ENCODE peak calls at places on chromosomes 4 and X, in ten cellular contexts. One of them, this sample, is unnamed.
A peak's percentile ranks its signal among the peaks of the same experiment; 100 is the strongest.

GRCh38 chrX:130402211-130402684 is 461 bp downstream of the RBMX2 start:
- DNase-seq in A673: no peak
- DNase-seq in AG04450: no peak
- DNase-seq in RWPE1: no peak
- DNase-seq in A549: no peak
- DNase-seq in upper lobe of right lung: no peak
- DNase-seq in HepG2: no peak
- DNase-seq in SK-N-SH: no peak
- DNase-seq in CD8-positive, alpha-beta T cell: no peak
- DNase-seq in cardiac muscle cell: no peak
- DNase-seq in this sample: no peak

GRCh38 chr4:7798215-7798995 is 141.3 kb downstream of the AFAP1 start:
- DNase-seq in A673: peak; percentile 22
- DNase-seq in AG04450: no peak
- DNase-seq in RWPE1: no peak
- DNase-seq in A549: no peak
- DNase-seq in upper lobe of right lung: no peak
- DNase-seq in HepG2: no peak
- DNase-seq in SK-N-SH: no peak
- DNase-seq in CD8-positive, alpha-beta T cell: no peak
- DNase-seq in cardiac muscle cell: no peak
- DNase-seq in this sample: no peak

GRCh38 chr4:107380836-107381438 is 339.1 kb downstream of the PAPSS1 start:
- DNase-seq in A673: peak; percentile 75
- DNase-seq in AG04450: no peak
- DNase-seq in RWPE1: no peak
- DNase-seq in A549: no peak
- DNase-seq in upper lobe of right lung: no peak
- DNase-seq in HepG2: no peak
- DNase-seq in SK-N-SH: no peak
- DNase-seq in CD8-positive, alpha-beta T cell: no peak
- DNase-seq in cardiac muscle cell: no peak
- DNase-seq in this sample: no peak

GRCh38 chr4:10458190-10458589 is 964 bp upstream of the ZNF518B start:
- DNase-seq in A673: no peak
- DNase-seq in AG04450: no peak
- DNase-seq in RWPE1: no peak
- DNase-seq in A549: no peak
- DNase-seq in upper lobe of right lung: no peak
- DNase-seq in HepG2: no peak
- DNase-seq in SK-N-SH: no peak
- DNase-seq in CD8-positive, alpha-beta T cell: no peak
- DNase-seq in cardiac muscle cell: no peak
- DNase-seq in this sample: no peak

GRCh38 chr4:172996571-172997216 is 171.9 kb upstream of the GALNT7 start:
- DNase-seq in A673: no peak
- DNase-seq in AG04450: no peak
- DNase-seq in RWPE1: peak; percentile 91
- DNase-seq in A549: no peak
- DNase-seq in upper lobe of right lung: no peak
- DNase-seq in HepG2: no peak
- DNase-seq in SK-N-SH: no peak
- DNase-seq in CD8-positive, alpha-beta T cell: no peak
- DNase-seq in cardiac muscle cell: no peak
- DNase-seq in this sample: no peak

GRCh38 chr4:141654098-141654497 is 17.7 kb downstream of the IL15 start:
- DNase-seq in A673: peak; percentile 44
- DNase-seq in AG04450: no peak
- DNase-seq in RWPE1: no peak
- DNase-seq in A549: no peak
- DNase-seq in upper lobe of right lung: no peak
- DNase-seq in HepG2: no peak
- DNase-seq in SK-N-SH: no peak
- DNase-seq in CD8-positive, alpha-beta T cell: no peak
- DNase-seq in cardiac muscle cell: peak; percentile 30
- DNase-seq in this sample: no peak

GRCh38 chrX:135605906-135606305 is 85.4 kb downstream of the INTS6L start:
- DNase-seq in A673: no peak
- DNase-seq in AG04450: no peak
- DNase-seq in RWPE1: no peak
- DNase-seq in A549: no peak
- DNase-seq in upper lobe of right lung: no peak
- DNase-seq in HepG2: no peak
- DNase-seq in SK-N-SH: no peak
- DNase-seq in CD8-positive, alpha-beta T cell: no peak
- DNase-seq in cardiac muscle cell: no peak
- DNase-seq in this sample: no peak

GRCh38 chr4:153790962-153791551 is 2.2 kb upstream of the SFRP2 start:
- DNase-seq in A673: no peak
- DNase-seq in AG04450: no peak
- DNase-seq in RWPE1: no peak
- DNase-seq in A549: no peak
- DNase-seq in upper lobe of right lung: peak; percentile 70
- DNase-seq in HepG2: no peak
- DNase-seq in SK-N-SH: peak; percentile 78
- DNase-seq in CD8-positive, alpha-beta T cell: no peak
- DNase-seq in cardiac muscle cell: peak; percentile 75
- DNase-seq in this sample: no peak

GRCh38 chr4:145148980-145149379 is 31.4 kb downstream of the OTUD4 start:
- DNase-seq in A673: no peak
- DNase-seq in AG04450: no peak
- DNase-seq in RWPE1: no peak
- DNase-seq in A549: no peak
- DNase-seq in upper lobe of right lung: no peak
- DNase-seq in HepG2: no peak
- DNase-seq in SK-N-SH: no peak
- DNase-seq in CD8-positive, alpha-beta T cell: no peak
- DNase-seq in cardiac muscle cell: no peak
- DNase-seq in this sample: no peak

GRCh38 chr4:973431-974397 is at the start of gene DGKQ:
- DNase-seq in A673: peak; percentile 85
- DNase-seq in AG04450: peak; percentile 51
- DNase-seq in RWPE1: peak; percentile 87
- DNase-seq in A549: peak; percentile 64
- DNase-seq in upper lobe of right lung: peak; percentile 94
- DNase-seq in HepG2: peak; percentile 48
- DNase-seq in SK-N-SH: peak; percentile 100
- DNase-seq in CD8-positive, alpha-beta T cell: peak; percentile 88
- DNase-seq in cardiac muscle cell: peak; percentile 90
- DNase-seq in this sample: peak; percentile 81

GRCh38 chr4:165440415-165440882 is 61.6 kb downstream of the CPE start:
- DNase-seq in A673: peak; percentile 50
- DNase-seq in AG04450: peak; percentile 16
- DNase-seq in RWPE1: peak; percentile 73
- DNase-seq in A549: peak; percentile 4
- DNase-seq in upper lobe of right lung: no peak
- DNase-seq in HepG2: peak; percentile 23
- DNase-seq in SK-N-SH: peak; percentile 36
- DNase-seq in CD8-positive, alpha-beta T cell: no peak
- DNase-seq in cardiac muscle cell: peak; percentile 2
- DNase-seq in this sample: no peak

GRCh38 chrX:37818031-37818430 is 29.3 kb downstream of the DYNLT3 start:
- DNase-seq in A673: no peak
- DNase-seq in AG04450: no peak
- DNase-seq in RWPE1: no peak
- DNase-seq in A549: no peak
- DNase-seq in upper lobe of right lung: no peak
- DNase-seq in HepG2: no peak
- DNase-seq in SK-N-SH: no peak
- DNase-seq in CD8-positive, alpha-beta T cell: no peak
- DNase-seq in cardiac muscle cell: no peak
- DNase-seq in this sample: no peak

GRCh38 chr4:67071641-67072040 is 473.7 kb downstream of the CENPC start:
- DNase-seq in A673: no peak
- DNase-seq in AG04450: no peak
- DNase-seq in RWPE1: no peak
- DNase-seq in A549: no peak
- DNase-seq in upper lobe of right lung: no peak
- DNase-seq in HepG2: no peak
- DNase-seq in SK-N-SH: no peak
- DNase-seq in CD8-positive, alpha-beta T cell: no peak
- DNase-seq in cardiac muscle cell: no peak
- DNase-seq in this sample: no peak

GRCh38 chrX:51837926-51838325 is 55.5 kb upstream of the MAGED1 start:
- DNase-seq in A673: peak; percentile 66
- DNase-seq in AG04450: no peak
- DNase-seq in RWPE1: no peak
- DNase-seq in A549: no peak
- DNase-seq in upper lobe of right lung: no peak
- DNase-seq in HepG2: no peak
- DNase-seq in SK-N-SH: peak; percentile 20
- DNase-seq in CD8-positive, alpha-beta T cell: no peak
- DNase-seq in cardiac muscle cell: no peak
- DNase-seq in this sample: peak; percentile 4

GRCh38 chr4:5676763-5677162 is 31.6 kb downstream of the EVC2 start:
- DNase-seq in A673: no peak
- DNase-seq in AG04450: no peak
- DNase-seq in RWPE1: no peak
- DNase-seq in A549: no peak
- DNase-seq in upper lobe of right lung: no peak
- DNase-seq in HepG2: no peak
- DNase-seq in SK-N-SH: no peak
- DNase-seq in CD8-positive, alpha-beta T cell: no peak
- DNase-seq in cardiac muscle cell: no peak
- DNase-seq in this sample: no peak

GRCh38 chrX:46165411-46165810 is 379.8 kb downstream of the ZNF674 start:
- DNase-seq in A673: no peak
- DNase-seq in AG04450: no peak
- DNase-seq in RWPE1: peak; percentile 42
- DNase-seq in A549: no peak
- DNase-seq in upper lobe of right lung: no peak
- DNase-seq in HepG2: no peak
- DNase-seq in SK-N-SH: no peak
- DNase-seq in CD8-positive, alpha-beta T cell: no peak
- DNase-seq in cardiac muscle cell: no peak
- DNase-seq in this sample: no peak

DNA sequence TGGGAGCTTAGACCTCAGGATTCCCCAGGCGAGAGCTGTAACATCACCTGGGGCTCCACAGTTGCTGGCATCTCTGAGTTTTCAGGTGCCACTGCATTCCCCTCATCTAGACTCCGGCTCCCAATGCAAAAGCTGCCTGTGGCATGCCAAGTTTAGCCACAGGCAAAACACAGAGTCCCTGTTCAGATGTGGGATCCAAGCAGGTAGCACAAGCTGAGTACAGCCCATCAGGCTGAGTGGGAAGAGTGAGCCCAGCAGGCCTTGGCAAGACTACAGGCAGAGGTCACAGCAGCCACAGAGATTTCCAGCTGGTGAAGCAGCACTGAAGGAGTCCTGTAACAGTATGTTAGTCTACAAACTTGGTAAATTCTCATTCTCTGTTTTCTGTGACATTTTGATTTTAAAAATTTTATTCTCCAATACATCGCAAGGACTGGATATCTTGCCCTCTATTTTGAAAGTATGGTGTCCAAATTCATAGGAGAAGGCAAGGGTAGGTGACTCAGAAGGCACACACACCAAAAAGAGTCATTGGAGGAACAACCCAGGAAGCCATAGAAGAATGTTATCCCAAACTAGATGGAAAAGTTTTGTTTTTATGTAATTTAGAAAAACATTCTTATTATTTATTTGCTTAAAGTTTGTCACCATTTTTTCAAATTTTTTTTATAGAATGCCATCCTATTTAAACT is 13.6 kb upstream of the CXCL2 start:
- DNase-seq in A673: no peak
- DNase-seq in AG04450: no peak
- DNase-seq in RWPE1: no peak
- DNase-seq in A549: no peak
- DNase-seq in upper lobe of right lung: no peak
- DNase-seq in HepG2: no peak
- DNase-seq in SK-N-SH: no peak
- DNase-seq in CD8-positive, alpha-beta T cell: no peak
- DNase-seq in cardiac muscle cell: no peak
- DNase-seq in this sample: no peak
- H3K27ac ChIP-seq in A673: no peak overlapping the region
- H3K27ac ChIP-seq in AG04450: no peak overlapping the region
- H3K27ac ChIP-seq in RWPE1: peak overlapping the region; percentile 80
- H3K27ac ChIP-seq in A549: peak overlapping the region; percentile 95
- H3K27ac ChIP-seq in upper lobe of right lung: peak overlapping the region; percentile 59
- H3K27ac ChIP-seq in HepG2: no peak overlapping the region
- H3K27ac ChIP-seq in SK-N-SH: no peak overlapping the region
- H3K27ac ChIP-seq in CD8-positive, alpha-beta T cell: no peak overlapping the region
- H3K27ac ChIP-seq in cardiac muscle cell: no peak overlapping the region
- H3K27ac ChIP-seq in this sample: no peak overlapping the region

GRCh38 chrX:155005190-155005589 is 17.3 kb downstream of the F8 start:
- DNase-seq in A673: no peak
- DNase-seq in AG04450: no peak
- DNase-seq in RWPE1: no peak
- DNase-seq in A549: no peak
- DNase-seq in upper lobe of right lung: no peak
- DNase-seq in HepG2: no peak
- DNase-seq in SK-N-SH: no peak
- DNase-seq in CD8-positive, alpha-beta T cell: no peak
- DNase-seq in cardiac muscle cell: no peak
- DNase-seq in this sample: no peak

GRCh38 chrX:155009994-155010472 is 12.5 kb downstream of the F8 start:
- DNase-seq in A673: no peak
- DNase-seq in AG04450: no peak
- DNase-seq in RWPE1: no peak
- DNase-seq in A549: no peak
- DNase-seq in upper lobe of right lung: no peak
- DNase-seq in HepG2: no peak
- DNase-seq in SK-N-SH: no peak
- DNase-seq in CD8-positive, alpha-beta T cell: no peak
- DNase-seq in cardiac muscle cell: no peak
- DNase-seq in this sample: no peak
- H3K27ac ChIP-seq in A673: no peak overlapping the region
- H3K27ac ChIP-seq in AG04450: no peak overlapping the region
- H3K27ac ChIP-seq in RWPE1: no peak overlapping the region
- H3K27ac ChIP-seq in A549: no peak overlapping the region
- H3K27ac ChIP-seq in upper lobe of right lung: no peak overlapping the region
- H3K27ac ChIP-seq in HepG2: no peak overlapping the region
- H3K27ac ChIP-seq in SK-N-SH: peak overlapping the region; percentile 71
- H3K27ac ChIP-seq in CD8-positive, alpha-beta T cell: no peak overlapping the region
- H3K27ac ChIP-seq in cardiac muscle cell: no peak overlapping the region
- H3K27ac ChIP-seq in this sample: no peak overlapping the region

DNA sequence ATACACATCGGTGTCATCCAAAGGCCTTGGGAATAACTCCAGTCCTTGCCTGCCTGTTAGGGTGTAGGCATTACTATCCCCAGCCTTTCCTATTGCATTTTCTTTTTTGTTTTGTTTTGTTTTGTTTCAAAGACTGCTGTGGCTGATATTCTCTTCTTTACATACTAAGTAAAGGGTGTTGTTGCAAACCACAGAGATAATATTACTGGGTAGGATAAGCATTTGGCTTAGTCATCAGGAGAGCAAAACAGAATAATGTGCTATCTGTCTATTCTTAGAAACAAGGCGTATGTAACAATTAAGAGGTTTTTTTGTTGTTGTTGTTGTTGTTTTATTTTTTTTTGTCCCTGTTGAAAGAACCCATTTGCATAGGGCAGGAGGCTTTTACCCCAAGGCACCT is 41.8 kb downstream of the UGT2B28 start:
- DNase-seq in A673: no peak
- DNase-seq in AG04450: no peak
- DNase-seq in RWPE1: peak; percentile 0
- DNase-seq in A549: no peak
- DNase-seq in upper lobe of right lung: no peak
- DNase-seq in HepG2: no peak
- DNase-seq in SK-N-SH: no peak
- DNase-seq in CD8-positive, alpha-beta T cell: no peak
- DNase-seq in cardiac muscle cell: no peak
- DNase-seq in this sample: no peak
- H3K27ac ChIP-seq in A673: no peak overlapping the region
- H3K27ac ChIP-seq in AG04450: no peak overlapping the region
- H3K27ac ChIP-seq in RWPE1: no peak overlapping the region
- H3K27ac ChIP-seq in A549: no peak overlapping the region
- H3K27ac ChIP-seq in upper lobe of right lung: no peak overlapping the region
- H3K27ac ChIP-seq in HepG2: no peak overlapping the region
- H3K27ac ChIP-seq in SK-N-SH: no peak overlapping the region
- H3K27ac ChIP-seq in CD8-positive, alpha-beta T cell: no peak overlapping the region
- H3K27ac ChIP-seq in cardiac muscle cell: no peak overlapping the region
- H3K27ac ChIP-seq in this sample: no peak overlapping the region

GRCh38 chrX:8721536-8721935 is 10.4 kb downstream of the ANOS1 start:
- DNase-seq in A673: no peak
- DNase-seq in AG04450: no peak
- DNase-seq in RWPE1: no peak
- DNase-seq in A549: no peak
- DNase-seq in upper lobe of right lung: no peak
- DNase-seq in HepG2: no peak
- DNase-seq in SK-N-SH: no peak
- DNase-seq in CD8-positive, alpha-beta T cell: no peak
- DNase-seq in cardiac muscle cell: peak; percentile 74
- DNase-seq in this sample: no peak
- H3K27ac ChIP-seq in A673: no peak overlapping the region
- H3K27ac ChIP-seq in AG04450: no peak overlapping the region
- H3K27ac ChIP-seq in RWPE1: no peak overlapping the region
- H3K27ac ChIP-seq in A549: no peak overlapping the region
- H3K27ac ChIP-seq in upper lobe of right lung: no peak overlapping the region
- H3K27ac ChIP-seq in HepG2: no peak overlapping the region
- H3K27ac ChIP-seq in SK-N-SH: no peak overlapping the region
- H3K27ac ChIP-seq in CD8-positive, alpha-beta T cell: no peak overlapping the region
- H3K27ac ChIP-seq in cardiac muscle cell: peak overlapping the region; percentile 87
- H3K27ac ChIP-seq in this sample: no peak overlapping the region